ENCODE peak calls at places on chromosomes 13 and 19, in ten cellular contexts. W is lower leg skin, V is stomach, T is heart left ventricle, H is tibial nerve, Y is transverse colon, X is NB4, E is H1, G is IMR-90, R is Peyer's patch. U is an unnamed sample.

GRCh38 chr13:28459911-28460310 is 35.0 kb downstream of the FLT1 start:
- DNase-seq in G (no peak), R (no peak), E (no peak), V (no peak), T (no peak), H (no peak), X (no peak), W (no peak), Y (no peak), U (no peak)

GRCh38 chr13:36887758-36888521 is 32.1 kb downstream of the SMAD9 start:
- DNase-seq in H (no peak), X (peak), Y (no peak), E (peak), G (no peak), V (no peak), R (no peak), T (no peak), W (no peak), U (peak)

GRCh38 chr13:45441633-45442032 is 23.1 kb upstream of the COG3 start:
- DNase-seq in H (no peak), V (no peak), T (no peak), W (no peak), Y (no peak), E (no peak), G (peak), X (peak), R (no peak), U (no peak)

GRCh38 chr13:93559718-93560117 is 333.1 kb downstream of the GPC6 start:
- DNase-seq in Y (no peak), H (no peak), E (no peak), V (no peak), W (no peak), X (no peak), R (no peak), G (peak), T (no peak), U (no peak)

GRCh38 chr19:57688011-57688763 is 6.4 kb downstream of the ZNF551 start:
- DNase-seq in T (no peak), X (no peak), E (no peak), Y (no peak), R (no peak), H (no peak), W (no peak), G (no peak), V (no peak), U (no peak)

GRCh38 chr13:73482556-73482955 is 423.8 kb downstream of the KLF5 start:
- DNase-seq in T (no peak), E (no peak), H (no peak), Y (no peak), X (no peak), W (no peak), R (no peak), G (no peak), V (no peak), U (no peak)

GRCh38 chr13:27971776-27972618 is 2.9 kb upstream of the CDX2 start:
- DNase-seq in G (no peak), T (no peak), R (no peak), H (no peak), Y (no peak), W (no peak), E (no peak), X (no peak), V (peak), U (no peak)

GRCh38 chr19:45577111-45577905 is 7.3 kb downstream of the OPA3 start:
- DNase-seq in E (no peak), X (no peak), G (peak), Y (peak), V (peak), H (no peak), T (peak), R (peak), W (no peak), U (no peak)

GRCh38 chr13:71867101-71867814 is at the start of gene DACH1:
- DNase-seq in W (no peak), V (peak), Y (peak), E (peak), T (peak), R (peak), H (no peak), G (peak), X (peak), U (peak)

GRCh38 chr13:111006508-111007031 is 91.7 kb upstream of the ANKRD10 start:
- DNase-seq in T (peak), X (no peak), H (peak), V (no peak), G (peak), R (peak), Y (peak), E (no peak), W (peak), U (no peak)

GRCh38 chr19:30799854-30800755 is 427.9 kb downstream of the ZNF536 start:
- DNase-seq in E (peak), H (no peak), T (peak), X (peak), G (no peak), W (peak), R (no peak), Y (peak), V (peak), U (peak)

GRCh38 chr19:30362156-30362754 is 9.9 kb upstream of the ZNF536 start:
- DNase-seq in E (no peak), G (no peak), X (peak), T (no peak), R (no peak), W (no peak), Y (no peak), H (no peak), V (peak), U (no peak)

GRCh38 chr13:22451345-22451744 is 729.4 kb upstream of the SGCG start:
- DNase-seq in G (no peak), V (no peak), R (no peak), Y (no peak), W (no peak), H (no peak), T (no peak), X (peak), E (no peak), U (no peak)

GRCh38 chr13:111429064-111429558 is 108.7 kb downstream of the TEX29 start:
- DNase-seq in H (no peak), G (peak), E (peak), V (no peak), R (peak), W (peak), Y (peak), T (no peak), X (peak), U (peak)

GRCh38 chr19:30116530-30116929 is 174.5 kb downstream of the URI1 start:
- DNase-seq in V (no peak), Y (no peak), H (no peak), R (no peak), G (no peak), W (no peak), E (no peak), T (no peak), X (no peak), U (no peak)

GRCh38 chr19:18922228-18922985 is 2.9 kb downstream of the DDX49 start:
- DNase-seq in G (no peak), R (no peak), Y (no peak), X (no peak), T (no peak), V (no peak), E (no peak), H (no peak), W (no peak), U (no peak)

GRCh38 chr19:18519962-18520847 is 1.7 kb downstream of the ELL start:
- DNase-seq in E (peak), T (no peak), G (peak), X (peak), W (peak), V (peak), Y (peak), H (no peak), R (peak), U (peak)

GRCh38 chr19:50947123-50947522 is 5.7 kb downstream of the KLK5 start:
- DNase-seq in G (no peak), V (no peak), Y (no peak), W (no peak), X (no peak), T (no peak), H (no peak), R (no peak), E (no peak), U (no peak)

GRCh38 chr13:113816925-113817859 is 46.7 kb downstream of the GAS6 start:
- DNase-seq in G (peak), H (peak), E (peak), T (peak), X (peak), V (peak), W (peak), Y (peak), R (peak), U (peak)

GRCh38 chr19:54448037-54448773 is 794 bp upstream of the LENG8 start:
- DNase-seq in G (peak), H (peak), X (peak), R (peak), E (peak), V (no peak), W (no peak), Y (peak), T (peak), U (peak)

GRCh38 chr13:112842343-112842856 is 126.6 kb upstream of the MCF2L start:
- DNase-seq in T (no peak), V (no peak), X (no peak), Y (no peak), R (peak), E (no peak), W (no peak), H (peak), G (no peak), U (no peak)

GRCh38 chr13:71864094-71864980 is 2.7 kb downstream of the DACH1 start:
- DNase-seq in G (no peak), V (no peak), H (no peak), R (peak), X (peak), T (peak), Y (peak), E (peak), W (no peak), U (peak)

GRCh38 chr13:27266937-27267336 is 3.7 kb upstream of the RASL11A start:
- DNase-seq in G (peak), R (no peak), T (no peak), Y (no peak), W (no peak), E (no peak), H (no peak), X (no peak), V (no peak), U (no peak)

DNA sequence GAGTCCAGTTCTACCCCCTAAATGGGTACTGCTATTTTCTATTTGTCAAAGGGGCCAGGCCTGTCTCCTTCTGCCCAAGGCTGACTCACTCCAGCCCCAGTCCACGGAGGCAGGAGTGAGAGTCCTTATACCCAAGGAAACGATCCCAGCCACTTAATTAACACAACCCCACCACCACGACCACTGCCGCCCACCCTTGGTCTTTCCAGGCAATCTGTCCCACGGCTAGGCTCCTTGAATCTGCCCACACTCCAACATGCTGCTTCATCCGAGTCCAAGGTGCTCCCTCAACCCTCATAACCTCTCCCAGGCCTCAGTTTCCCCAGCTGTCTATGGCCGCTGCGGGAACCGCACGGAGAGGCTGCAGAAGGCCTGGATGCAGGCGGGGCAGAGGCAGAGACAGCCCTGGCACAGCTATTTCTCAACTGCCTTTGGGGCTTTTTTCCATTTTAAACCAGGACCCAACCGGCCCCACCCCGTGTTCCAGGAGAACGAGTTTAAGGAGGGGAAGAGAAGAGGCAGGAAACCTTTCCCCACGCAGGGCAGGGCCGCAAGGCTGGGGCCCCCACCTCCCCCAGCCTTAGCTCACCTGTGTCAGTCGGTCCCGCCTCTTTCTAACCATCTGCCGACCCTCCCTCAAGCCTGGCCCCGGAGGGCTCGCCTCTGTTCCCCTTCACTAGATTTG is 746 bp downstream of the RAB3D start:
- DNase-seq in Y (no peak), V (no peak), X (no peak), G (no peak), H (no peak), T (no peak), R (no peak), W (no peak), E (no peak), U (no peak)
- TF ChIP-seq POLR2A in Y (no peak), V (no peak), X (no peak), G (no peak), H (no peak), T (no peak), R (no peak), W (no peak), E (no peak), U (no peak)

GRCh38 chr13:101554420-101555125 is 102.1 kb downstream of the ITGBL1 start:
- DNase-seq in Y (no peak), X (no peak), W (no peak), G (no peak), R (no peak), H (no peak), T (no peak), E (no peak), V (no peak), U (peak)

GRCh38 chr13:101552286-101552685 is 99.8 kb downstream of the ITGBL1 start:
- DNase-seq in W (no peak), H (no peak), E (no peak), X (no peak), Y (no peak), G (no peak), T (no peak), V (no peak), R (no peak), U (no peak)

GRCh38 chr13:101556676-101557121 is 104.2 kb downstream of the ITGBL1 start:
- DNase-seq in G (peak), X (no peak), W (peak), E (no peak), V (no peak), T (no peak), H (no peak), Y (no peak), R (no peak), U (no peak)

GRCh38 chr13:101552797-101553196 is 100.3 kb downstream of the ITGBL1 start:
- DNase-seq in Y (no peak), R (no peak), E (no peak), V (no peak), T (no peak), X (no peak), G (peak), H (no peak), W (no peak), U (no peak)
- TF ChIP-seq POLR2A in Y (no peak), R (no peak), E (no peak), V (no peak), T (no peak), X (no peak), G (no peak), H (no peak), W (no peak), U (no peak)

GRCh38 chr19:46600393-46601317 is 475 bp upstream of the CALM3 start:
- DNase-seq in Y (peak), W (peak), G (peak), X (peak), E (peak), R (peak), T (peak), H (peak), V (peak), U (peak)
- TF ChIP-seq POLR2A in Y (peak), W (no peak), G (peak), X (peak), E (peak), R (peak), T (no peak), H (no peak), V (peak), U (peak)

DNA sequence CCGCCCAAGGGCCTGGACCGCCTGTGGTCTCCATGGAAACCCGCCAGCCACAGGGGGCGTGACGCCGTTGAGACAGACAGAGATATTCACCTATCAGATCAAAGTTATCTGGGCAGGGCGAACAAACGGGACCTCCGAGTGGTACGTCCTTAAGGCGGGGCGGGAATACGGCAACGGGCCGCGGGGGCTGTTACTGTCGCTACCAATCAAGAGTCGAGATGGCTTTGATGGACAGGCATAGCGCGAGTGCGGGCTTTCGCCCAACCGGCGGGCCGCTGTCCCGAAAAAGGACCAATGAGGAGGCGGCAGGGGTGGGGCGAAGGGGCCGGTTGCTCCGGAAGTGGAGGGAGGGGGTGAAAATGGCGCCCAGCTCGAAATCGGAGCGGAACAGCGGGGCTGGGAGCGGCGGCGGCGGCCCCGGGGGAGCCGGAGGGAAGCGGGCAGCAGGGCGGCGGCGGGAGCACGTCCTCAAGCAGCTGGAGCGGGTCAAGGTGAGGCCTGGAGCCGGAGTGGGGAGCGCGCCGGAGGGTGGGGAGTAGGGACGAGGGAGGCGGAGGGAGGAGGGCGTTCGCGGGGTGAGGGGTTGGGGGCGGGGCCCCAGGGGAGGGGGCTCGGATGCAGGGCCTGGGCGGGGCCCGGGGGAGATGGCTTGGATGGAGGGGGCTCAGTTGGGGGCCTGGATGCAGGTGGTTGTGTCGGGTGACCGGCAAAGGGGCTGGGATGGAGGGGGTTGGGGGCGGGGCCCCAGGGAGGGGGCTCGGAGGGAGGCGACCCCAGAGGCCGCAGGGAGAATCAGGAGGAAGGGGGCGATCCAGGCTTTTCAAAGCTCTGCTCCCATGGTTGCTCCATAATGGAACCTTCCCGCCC is at the start of gene DCAF15:
- DNase-seq in H (peak), Y (peak), G (peak), T (peak), X (peak), W (peak), E (peak), V (peak), R (peak), U (peak)
- TF ChIP-seq POLR2A in H (peak), Y (peak), G (peak), T (no peak), X (peak), W (no peak), E (peak), V (no peak), R (peak), U (no peak)

DNA sequence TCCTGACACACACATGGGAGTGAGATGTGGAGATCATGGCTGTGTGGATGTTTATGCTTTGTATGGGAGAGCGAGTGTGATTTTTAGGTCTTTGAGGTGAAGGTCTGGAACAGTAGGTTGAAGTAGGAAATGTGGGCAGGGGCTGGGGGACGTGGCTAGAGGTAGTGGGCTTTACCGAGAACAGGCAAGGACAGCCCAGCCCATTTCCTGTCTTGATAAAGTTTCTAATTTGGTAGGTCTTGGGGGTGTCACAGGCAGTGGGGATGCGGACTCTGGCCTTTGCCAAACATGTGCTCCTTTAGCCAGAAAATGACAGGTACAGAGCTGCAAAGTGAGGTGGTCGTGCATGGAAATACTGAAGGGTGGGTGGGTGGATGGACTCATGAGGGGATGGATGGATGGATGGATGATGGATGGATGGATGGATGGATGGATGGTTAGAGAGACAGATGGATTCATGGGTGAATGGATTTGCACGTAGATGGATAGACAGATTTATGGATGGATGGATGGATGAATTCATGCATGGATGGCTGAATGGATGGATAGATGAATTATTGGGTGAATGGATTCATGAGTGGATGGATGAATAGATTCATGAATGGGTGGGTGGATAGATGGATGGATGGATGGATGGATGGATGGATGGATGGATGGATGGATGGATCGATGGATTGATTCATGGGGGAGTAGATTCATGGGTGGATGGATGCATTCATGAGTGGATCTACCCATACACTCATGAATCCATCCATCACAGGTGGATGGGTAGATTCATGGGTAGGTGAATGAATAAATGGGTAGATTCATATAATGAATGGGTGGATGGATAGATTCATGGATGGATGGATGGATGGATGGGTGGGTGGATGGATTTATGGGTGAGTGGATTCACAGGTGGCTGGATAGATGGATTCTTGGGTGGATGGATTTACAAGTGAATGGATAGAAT is 69.3 kb upstream of the USE1 start:
- DNase-seq in E (no peak), X (no peak), W (no peak), G (no peak), H (no peak), T (no peak), V (no peak), R (no peak), Y (no peak), U (no peak)
- TF ChIP-seq POLR2A in E (no peak), X (no peak), W (no peak), G (no peak), H (no peak), T (no peak), V (no peak), R (no peak), Y (no peak), U (no peak)

GRCh38 chr19:6765738-6766356 is 1.4 kb downstream of the SH2D3A start:
- DNase-seq in E (peak), W (peak), G (no peak), T (no peak), X (no peak), Y (peak), H (no peak), R (peak), V (peak), U (no peak)
- TF ChIP-seq POLR2A in E (peak), W (no peak), G (no peak), T (no peak), X (no peak), Y (peak), H (no peak), R (peak), V (peak), U (no peak)

GRCh38 chr13:99553033-99553432 is 51.8 kb downstream of the TM9SF2 start:
- DNase-seq in V (peak), Y (no peak), T (no peak), R (no peak), X (no peak), E (no peak), H (no peak), W (no peak), G (no peak), U (no peak)
- TF ChIP-seq POLR2A in V (no peak), Y (no peak), T (no peak), R (no peak), X (no peak), E (no peak), H (no peak), W (no peak), G (no peak), U (no peak)